ENCODE peak calls at places on chromosome 22, in eight cellular contexts. One of them, this sample, is unnamed. For H3K9me3, the result is how much of the 10 kb centered on the place peaks cover.

GRCh38 chr22:37496651-37497599 is 10.7 kb upstream of the MFNG start:
- DNase-seq in sigmoid colon: no peak
- DNase-seq in HCT116: no peak
- DNase-seq in K562: no peak
- DNase-seq in breast epithelium: no peak
- DNase-seq in prostate gland: no peak
- DNase-seq in upper lobe of left lung: no peak
- DNase-seq in transverse colon: no peak
- DNase-seq in this sample: no peak

GRCh38 chr22:49027122-49027670 is 800.5 kb downstream of the BRD1 start:
- DNase-seq in sigmoid colon: no peak
- DNase-seq in HCT116: no peak
- DNase-seq in K562: no peak
- DNase-seq in breast epithelium: no peak
- DNase-seq in prostate gland: no peak
- DNase-seq in upper lobe of left lung: no peak
- DNase-seq in transverse colon: no peak
- DNase-seq in this sample: no peak

GRCh38 chr22:37198290-37199102 is 10.4 kb upstream of the C1QTNF6 start:
- DNase-seq in sigmoid colon: peak
- DNase-seq in HCT116: peak
- DNase-seq in K562: peak
- DNase-seq in breast epithelium: peak
- DNase-seq in prostate gland: peak
- DNase-seq in upper lobe of left lung: peak
- DNase-seq in transverse colon: peak
- DNase-seq in this sample: peak

GRCh38 chr22:23219787-23220484 is 39.6 kb downstream of the BCR start:
- DNase-seq in sigmoid colon: no peak
- DNase-seq in HCT116: no peak
- DNase-seq in K562: no peak
- DNase-seq in breast epithelium: no peak
- DNase-seq in prostate gland: no peak
- DNase-seq in upper lobe of left lung: peak
- DNase-seq in transverse colon: peak
- DNase-seq in this sample: no peak

GRCh38 chr22:40325315-40325714 is 21.0 kb upstream of the ADSL start:
- DNase-seq in sigmoid colon: no peak
- DNase-seq in HCT116: no peak
- DNase-seq in K562: no peak
- DNase-seq in breast epithelium: no peak
- DNase-seq in prostate gland: no peak
- DNase-seq in upper lobe of left lung: peak
- DNase-seq in transverse colon: no peak
- DNase-seq in this sample: no peak

GRCh38 chr22:30309981-30310672 is 16.6 kb downstream of the TBC1D10A start:
- DNase-seq in sigmoid colon: peak
- DNase-seq in HCT116: no peak
- DNase-seq in K562: no peak
- DNase-seq in breast epithelium: no peak
- DNase-seq in prostate gland: peak
- DNase-seq in upper lobe of left lung: peak
- DNase-seq in transverse colon: peak
- DNase-seq in this sample: peak

GRCh38 chr22:49663823-49664222 is 163.8 kb downstream of the BRD1 start:
- DNase-seq in sigmoid colon: peak
- DNase-seq in HCT116: no peak
- DNase-seq in K562: no peak
- DNase-seq in breast epithelium: peak
- DNase-seq in prostate gland: no peak
- DNase-seq in upper lobe of left lung: no peak
- DNase-seq in transverse colon: no peak
- DNase-seq in this sample: no peak

GRCh38 chr22:37162221-37163095 is 12.7 kb upstream of the IL2RB start:
- DNase-seq in sigmoid colon: no peak
- DNase-seq in HCT116: no peak
- DNase-seq in K562: no peak
- DNase-seq in breast epithelium: no peak
- DNase-seq in prostate gland: no peak
- DNase-seq in upper lobe of left lung: no peak
- DNase-seq in transverse colon: peak
- DNase-seq in this sample: no peak

GRCh38 chr22:24688294-24688693 is 85.3 kb downstream of the GGT1 start:
- DNase-seq in sigmoid colon: no peak
- DNase-seq in HCT116: no peak
- DNase-seq in K562: no peak
- DNase-seq in breast epithelium: no peak
- DNase-seq in prostate gland: no peak
- DNase-seq in upper lobe of left lung: no peak
- DNase-seq in transverse colon: no peak
- DNase-seq in this sample: no peak

GRCh38 chr22:49993649-49994360 is 18.8 kb downstream of the IL17REL start:
- DNase-seq in sigmoid colon: no peak
- DNase-seq in HCT116: no peak
- DNase-seq in K562: no peak
- DNase-seq in breast epithelium: peak
- DNase-seq in prostate gland: no peak
- DNase-seq in upper lobe of left lung: no peak
- DNase-seq in transverse colon: no peak
- DNase-seq in this sample: no peak

GRCh38 chr22:22878801-22879674 is 8.6 kb upstream of the IGLL5 start:
- DNase-seq in sigmoid colon: no peak
- DNase-seq in HCT116: no peak
- DNase-seq in K562: peak
- DNase-seq in breast epithelium: no peak
- DNase-seq in prostate gland: no peak
- DNase-seq in upper lobe of left lung: no peak
- DNase-seq in transverse colon: no peak
- DNase-seq in this sample: no peak

GRCh38 chr22:45481661-45482060 is 21.0 kb upstream of the FBLN1 start:
- DNase-seq in sigmoid colon: no peak
- DNase-seq in HCT116: no peak
- DNase-seq in K562: no peak
- DNase-seq in breast epithelium: no peak
- DNase-seq in prostate gland: no peak
- DNase-seq in upper lobe of left lung: no peak
- DNase-seq in transverse colon: no peak
- DNase-seq in this sample: no peak

GRCh38 chr22:24985824-24986214 is 33.3 kb downstream of the KIAA1671 start:
- DNase-seq in sigmoid colon: no peak
- DNase-seq in HCT116: no peak
- DNase-seq in K562: no peak
- DNase-seq in breast epithelium: no peak
- DNase-seq in prostate gland: no peak
- DNase-seq in upper lobe of left lung: no peak
- DNase-seq in transverse colon: no peak
- DNase-seq in this sample: no peak

GRCh38 chr22:43643362-43643761 is 168.7 kb downstream of the EFCAB6 start:
- DNase-seq in sigmoid colon: no peak
- DNase-seq in HCT116: no peak
- DNase-seq in K562: no peak
- DNase-seq in breast epithelium: peak
- DNase-seq in prostate gland: no peak
- DNase-seq in upper lobe of left lung: no peak
- DNase-seq in transverse colon: no peak
- DNase-seq in this sample: no peak

GRCh38 chr22:49780281-49780991 is 47.2 kb downstream of the BRD1 start:
- DNase-seq in sigmoid colon: no peak
- DNase-seq in HCT116: no peak
- DNase-seq in K562: no peak
- DNase-seq in breast epithelium: no peak
- DNase-seq in prostate gland: no peak
- DNase-seq in upper lobe of left lung: no peak
- DNase-seq in transverse colon: no peak
- DNase-seq in this sample: no peak

GRCh38 chr22:37569009-37569920 is 9.0 kb downstream of the CDC42EP1 start:
- DNase-seq in sigmoid colon: no peak
- DNase-seq in HCT116: no peak
- DNase-seq in K562: peak
- DNase-seq in breast epithelium: no peak
- DNase-seq in prostate gland: no peak
- DNase-seq in upper lobe of left lung: peak
- DNase-seq in transverse colon: peak
- DNase-seq in this sample: peak

GRCh38 chr22:37675930-37676571 is 615 bp downstream of the LGALS1 start:
- DNase-seq in sigmoid colon: peak
- DNase-seq in HCT116: no peak
- DNase-seq in K562: no peak
- DNase-seq in breast epithelium: no peak
- DNase-seq in prostate gland: no peak
- DNase-seq in upper lobe of left lung: peak
- DNase-seq in transverse colon: peak
- DNase-seq in this sample: no peak

GRCh38 chr22:29704528-29705285 is 15.1 kb upstream of the CABP7 start:
- DNase-seq in sigmoid colon: peak
- DNase-seq in HCT116: no peak
- DNase-seq in K562: no peak
- DNase-seq in breast epithelium: no peak
- DNase-seq in prostate gland: peak
- DNase-seq in upper lobe of left lung: no peak
- DNase-seq in transverse colon: no peak
- DNase-seq in this sample: no peak

GRCh38 chr22:46654927-46655595 is 34.9 kb downstream of the GRAMD4 start:
- DNase-seq in sigmoid colon: no peak
- DNase-seq in HCT116: no peak
- DNase-seq in K562: no peak
- DNase-seq in breast epithelium: no peak
- DNase-seq in prostate gland: peak
- DNase-seq in upper lobe of left lung: no peak
- DNase-seq in transverse colon: no peak
- DNase-seq in this sample: no peak

DNA sequence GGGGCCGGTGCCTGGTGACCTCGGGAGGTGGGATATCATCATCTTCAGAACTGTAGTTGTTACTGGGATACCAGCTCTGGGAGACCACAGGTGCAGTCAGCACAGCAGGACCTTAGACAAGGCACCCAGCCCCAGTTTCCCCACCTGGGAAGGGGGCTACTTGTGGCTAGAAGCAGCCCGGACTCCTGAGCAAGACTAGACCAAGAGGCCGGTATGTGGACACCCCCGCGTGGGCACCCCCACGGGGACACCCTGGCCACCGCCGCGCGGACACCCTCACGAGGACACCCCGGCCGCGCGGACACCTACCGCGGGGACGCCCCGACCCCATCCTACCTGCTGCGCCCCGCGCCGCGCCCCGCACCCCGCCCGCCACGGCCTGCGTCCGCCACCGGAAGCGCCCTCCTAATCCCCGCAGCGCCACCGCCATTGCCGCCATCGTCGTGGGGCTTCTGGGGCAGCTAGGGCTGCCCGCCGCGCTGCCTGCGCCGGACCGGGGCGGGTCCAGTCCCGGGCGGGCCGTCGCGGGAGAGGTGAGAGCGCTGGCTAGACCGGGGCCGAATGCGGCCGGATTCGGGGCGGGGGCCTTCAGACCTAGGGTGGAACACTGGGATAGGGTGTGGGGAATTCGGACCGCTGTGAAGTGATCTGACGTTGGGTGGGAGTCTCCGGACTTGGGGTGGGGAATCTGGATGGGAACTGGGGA is at the start of the genes COMT and TXNRD2:
- DNase-seq in sigmoid colon: peak
- DNase-seq in HCT116: no peak
- DNase-seq in K562: peak
- DNase-seq in breast epithelium: peak
- DNase-seq in prostate gland: peak
- DNase-seq in upper lobe of left lung: peak
- DNase-seq in transverse colon: peak
- DNase-seq in this sample: peak
- TF ChIP-seq POLR2A in sigmoid colon: peak
- TF ChIP-seq POLR2A in HCT116: peak
- TF ChIP-seq POLR2A in K562: no peak
- TF ChIP-seq POLR2A in breast epithelium: peak
- TF ChIP-seq POLR2A in prostate gland: peak
- TF ChIP-seq POLR2A in upper lobe of left lung: no peak
- TF ChIP-seq POLR2A in transverse colon: peak
- TF ChIP-seq POLR2A in this sample: peak

DNA sequence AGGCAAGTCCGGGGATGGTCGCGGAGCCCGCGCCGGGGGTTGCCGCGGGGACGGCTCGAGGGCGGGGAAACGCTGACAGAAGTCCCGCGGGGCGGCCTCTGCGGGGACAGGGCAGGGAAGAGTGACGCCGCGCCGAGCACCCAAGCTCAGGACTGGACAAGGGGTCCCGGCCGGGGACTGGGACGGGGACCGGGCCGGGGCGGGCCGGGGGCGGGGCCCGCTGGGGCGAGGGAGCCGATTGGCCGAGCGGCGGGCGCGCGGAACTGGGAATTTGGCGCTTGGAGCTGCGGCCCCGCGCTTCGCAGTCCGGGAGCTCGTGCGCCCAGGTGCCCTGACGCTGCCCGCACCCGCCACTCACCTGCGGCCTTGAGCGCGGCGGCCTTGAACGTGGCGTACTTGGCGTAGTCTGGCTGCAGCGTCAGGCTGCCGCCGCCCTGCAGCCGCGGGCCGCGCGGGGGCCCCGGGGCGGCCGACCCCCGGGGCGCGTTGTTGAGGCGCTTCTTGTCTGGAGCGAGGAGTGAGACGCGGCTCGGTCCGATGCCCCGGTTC is 4.8 kb downstream of the SHISA8 start:
- DNase-seq in sigmoid colon: no peak
- DNase-seq in HCT116: no peak
- DNase-seq in K562: no peak
- DNase-seq in breast epithelium: no peak
- DNase-seq in prostate gland: no peak
- DNase-seq in upper lobe of left lung: no peak
- DNase-seq in transverse colon: no peak
- DNase-seq in this sample: no peak
- H3K9me3 ChIP-seq in sigmoid colon: under half
- H3K9me3 ChIP-seq in HCT116: under half
- H3K9me3 ChIP-seq in K562: under half
- H3K9me3 ChIP-seq in breast epithelium: under half
- H3K9me3 ChIP-seq in prostate gland: under half
- H3K9me3 ChIP-seq in upper lobe of left lung: under half
- H3K9me3 ChIP-seq in transverse colon: under half
- H3K9me3 ChIP-seq in this sample: under half

GRCh38 chr22:31681625-31682345 is 19.8 kb upstream of the PISD start:
- DNase-seq in sigmoid colon: peak
- DNase-seq in HCT116: no peak
- DNase-seq in K562: no peak
- DNase-seq in breast epithelium: no peak
- DNase-seq in prostate gland: no peak
- DNase-seq in upper lobe of left lung: no peak
- DNase-seq in transverse colon: no peak
- DNase-seq in this sample: no peak
- TF ChIP-seq POLR2AphosphoS5 in sigmoid colon: no peak
- TF ChIP-seq POLR2AphosphoS5 in HCT116: no peak
- TF ChIP-seq POLR2AphosphoS5 in K562: no peak
- TF ChIP-seq POLR2AphosphoS5 in breast epithelium: no peak
- TF ChIP-seq POLR2AphosphoS5 in prostate gland: no peak
- TF ChIP-seq POLR2AphosphoS5 in upper lobe of left lung: no peak
- TF ChIP-seq POLR2AphosphoS5 in transverse colon: no peak
- TF ChIP-seq POLR2AphosphoS5 in this sample: no peak

GRCh38 chr22:41524809-41525449 is 19.3 kb downstream of the POLR3H start:
- DNase-seq in sigmoid colon: no peak
- DNase-seq in HCT116: no peak
- DNase-seq in K562: no peak
- DNase-seq in breast epithelium: no peak
- DNase-seq in prostate gland: no peak
- DNase-seq in upper lobe of left lung: no peak
- DNase-seq in transverse colon: peak
- DNase-seq in this sample: peak
- TF ChIP-seq POLR2A in sigmoid colon: no peak
- TF ChIP-seq POLR2A in HCT116: no peak
- TF ChIP-seq POLR2A in K562: no peak
- TF ChIP-seq POLR2A in breast epithelium: no peak
- TF ChIP-seq POLR2A in prostate gland: no peak
- TF ChIP-seq POLR2A in upper lobe of left lung: no peak
- TF ChIP-seq POLR2A in transverse colon: no peak
- TF ChIP-seq POLR2A in this sample: no peak

GRCh38 chr22:33564683-33565082 is 355.6 kb downstream of the LARGE1 start:
- DNase-seq in sigmoid colon: no peak
- DNase-seq in HCT116: no peak
- DNase-seq in K562: no peak
- DNase-seq in breast epithelium: no peak
- DNase-seq in prostate gland: no peak
- DNase-seq in upper lobe of left lung: no peak
- DNase-seq in transverse colon: no peak
- DNase-seq in this sample: no peak
- H3K9me3 ChIP-seq in sigmoid colon: under half
- H3K9me3 ChIP-seq in HCT116: under half
- H3K9me3 ChIP-seq in K562: under half
- H3K9me3 ChIP-seq in breast epithelium: under half
- H3K9me3 ChIP-seq in prostate gland: under half
- H3K9me3 ChIP-seq in upper lobe of left lung: under half
- H3K9me3 ChIP-seq in transverse colon: under half
- H3K9me3 ChIP-seq in this sample: under half

This sample was measured in suprapubic skin.